ENCODE peak calls at places on chromosomes 6 and 20, in nine cellular contexts. One of them, this sample, is unnamed.

GRCh38 chr20:41534842-41535241 is 83.3 kb downstream of the CHD6 start:
- DNase-seq in body of pancreas: no peak
- DNase-seq in Panc1: no peak
- DNase-seq in esophagus muscularis mucosa: no peak
- DNase-seq in suprapubic skin: no peak
- DNase-seq in right lobe of liver: no peak
- DNase-seq in effector memory CD4-positive, alpha-beta T cell: no peak
- DNase-seq in HCT116: no peak
- DNase-seq in uterus: no peak
- DNase-seq in this sample: no peak

GRCh38 chr6:125454351-125454750 is 152.6 kb upstream of the HDDC2 start:
- DNase-seq in Panc1: no peak
- DNase-seq in suprapubic skin: no peak
- DNase-seq in uterus: no peak
- DNase-seq in esophagus muscularis mucosa: no peak
- DNase-seq in effector memory CD4-positive, alpha-beta T cell: no peak
- DNase-seq in right lobe of liver: no peak
- DNase-seq in HCT116: no peak
- DNase-seq in body of pancreas: no peak
- DNase-seq in this sample: no peak

GRCh38 chr20:58584051-58584824 is 66.8 kb upstream of the STX16 start:
- DNase-seq in uterus: peak; percentile 9
- DNase-seq in suprapubic skin: no peak
- DNase-seq in effector memory CD4-positive, alpha-beta T cell: no peak
- DNase-seq in Panc1: no peak
- DNase-seq in esophagus muscularis mucosa: no peak
- DNase-seq in right lobe of liver: no peak
- DNase-seq in HCT116: no peak
- DNase-seq in body of pancreas: no peak
- DNase-seq in this sample: peak; percentile 27

GRCh38 chr6:158849899-158850806 is 31.0 kb upstream of the EZR start:
- DNase-seq in uterus: no peak
- DNase-seq in Panc1: peak; percentile 95
- DNase-seq in right lobe of liver: no peak
- DNase-seq in body of pancreas: peak; percentile 66
- DNase-seq in effector memory CD4-positive, alpha-beta T cell: peak; percentile 41
- DNase-seq in esophagus muscularis mucosa: no peak
- DNase-seq in suprapubic skin: no peak
- DNase-seq in HCT116: peak; percentile 97
- DNase-seq in this sample: no peak

GRCh38 chr6:97563529-97563928 is 280.5 kb upstream of the MMS22L start:
- DNase-seq in HCT116: no peak
- DNase-seq in uterus: no peak
- DNase-seq in effector memory CD4-positive, alpha-beta T cell: no peak
- DNase-seq in Panc1: no peak
- DNase-seq in right lobe of liver: no peak
- DNase-seq in suprapubic skin: no peak
- DNase-seq in body of pancreas: no peak
- DNase-seq in esophagus muscularis mucosa: no peak
- DNase-seq in this sample: no peak

GRCh38 chr20:19761853-19762252 is 3.8 kb downstream of the RIN2 start:
- DNase-seq in right lobe of liver: no peak
- DNase-seq in effector memory CD4-positive, alpha-beta T cell: no peak
- DNase-seq in HCT116: no peak
- DNase-seq in suprapubic skin: peak; percentile 24
- DNase-seq in Panc1: no peak
- DNase-seq in body of pancreas: no peak
- DNase-seq in uterus: no peak
- DNase-seq in esophagus muscularis mucosa: no peak
- DNase-seq in this sample: no peak

GRCh38 chr20:9306521-9306920 is 207.9 kb upstream of the LAMP5 start:
- DNase-seq in body of pancreas: no peak
- DNase-seq in Panc1: no peak
- DNase-seq in uterus: no peak
- DNase-seq in effector memory CD4-positive, alpha-beta T cell: no peak
- DNase-seq in esophagus muscularis mucosa: no peak
- DNase-seq in right lobe of liver: no peak
- DNase-seq in suprapubic skin: no peak
- DNase-seq in HCT116: no peak
- DNase-seq in this sample: no peak

GRCh38 chr6:37988696-37989095 is 169.2 kb downstream of the ZFAND3 start:
- DNase-seq in right lobe of liver: no peak
- DNase-seq in esophagus muscularis mucosa: no peak
- DNase-seq in effector memory CD4-positive, alpha-beta T cell: no peak
- DNase-seq in Panc1: no peak
- DNase-seq in body of pancreas: no peak
- DNase-seq in HCT116: no peak
- DNase-seq in suprapubic skin: no peak
- DNase-seq in uterus: no peak
- DNase-seq in this sample: no peak

GRCh38 chr6:160160929-160161646 is 39.5 kb downstream of the SLC22A1 start:
- DNase-seq in uterus: no peak
- DNase-seq in suprapubic skin: no peak
- DNase-seq in effector memory CD4-positive, alpha-beta T cell: no peak
- DNase-seq in Panc1: no peak
- DNase-seq in right lobe of liver: no peak
- DNase-seq in esophagus muscularis mucosa: peak; percentile 89
- DNase-seq in body of pancreas: no peak
- DNase-seq in HCT116: no peak
- DNase-seq in this sample: no peak

GRCh38 chr6:160162167-160162566 is 40.6 kb downstream of the SLC22A1 start:
- DNase-seq in HCT116: no peak
- DNase-seq in effector memory CD4-positive, alpha-beta T cell: no peak
- DNase-seq in uterus: no peak
- DNase-seq in Panc1: no peak
- DNase-seq in suprapubic skin: no peak
- DNase-seq in esophagus muscularis mucosa: peak; percentile 17
- DNase-seq in right lobe of liver: peak; percentile 67
- DNase-seq in body of pancreas: no peak
- DNase-seq in this sample: no peak

GRCh38 chr6:160163425-160163824 is 41.8 kb downstream of the SLC22A1 start:
- DNase-seq in right lobe of liver: peak; percentile 85
- DNase-seq in uterus: no peak
- DNase-seq in effector memory CD4-positive, alpha-beta T cell: no peak
- DNase-seq in body of pancreas: no peak
- DNase-seq in suprapubic skin: no peak
- DNase-seq in esophagus muscularis mucosa: peak; percentile 68
- DNase-seq in Panc1: no peak
- DNase-seq in HCT116: no peak
- DNase-seq in this sample: no peak

GRCh38 chr6:160161647-160161986 is 40.0 kb downstream of the SLC22A1 start:
- DNase-seq in effector memory CD4-positive, alpha-beta T cell: no peak
- DNase-seq in right lobe of liver: no peak
- DNase-seq in body of pancreas: no peak
- DNase-seq in esophagus muscularis mucosa: no peak
- DNase-seq in suprapubic skin: no peak
- DNase-seq in uterus: no peak
- DNase-seq in HCT116: no peak
- DNase-seq in Panc1: no peak
- DNase-seq in this sample: no peak

DNA sequence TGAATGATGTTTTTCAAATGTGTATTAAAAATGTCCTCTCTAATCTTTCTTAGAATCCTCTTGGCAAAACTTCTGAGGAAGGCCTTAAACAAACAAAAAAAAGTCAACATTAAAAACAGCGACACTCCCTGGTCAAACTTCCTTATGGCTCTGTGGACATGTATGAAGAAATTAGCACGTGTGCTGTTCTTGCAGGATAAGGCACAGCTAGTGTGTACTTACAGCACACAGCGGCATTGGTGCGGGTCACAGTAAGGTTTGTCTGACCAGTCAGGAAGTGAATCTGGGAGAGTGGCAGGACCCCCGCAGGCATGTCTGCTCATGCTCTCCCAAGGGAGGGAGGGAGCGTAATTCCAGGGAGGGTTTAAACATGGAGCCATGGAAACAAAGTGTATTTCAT is 38.8 kb downstream of the SLC22A1 start:
- DNase-seq in right lobe of liver: no peak
- DNase-seq in esophagus muscularis mucosa: peak; percentile 74
- DNase-seq in body of pancreas: peak; percentile 64
- DNase-seq in effector memory CD4-positive, alpha-beta T cell: no peak
- DNase-seq in HCT116: no peak
- DNase-seq in Panc1: no peak
- DNase-seq in uterus: no peak
- DNase-seq in suprapubic skin: no peak
- DNase-seq in this sample: no peak
- H3K27ac ChIP-seq in right lobe of liver: peak overlapping the region; percentile 11
- H3K27ac ChIP-seq in esophagus muscularis mucosa: no peak overlapping the region
- H3K27ac ChIP-seq in body of pancreas: no peak overlapping the region
- H3K27ac ChIP-seq in effector memory CD4-positive, alpha-beta T cell: no peak overlapping the region
- H3K27ac ChIP-seq in HCT116: no peak overlapping the region
- H3K27ac ChIP-seq in Panc1: no peak overlapping the region
- H3K27ac ChIP-seq in uterus: no peak overlapping the region
- H3K27ac ChIP-seq in suprapubic skin: no peak overlapping the region
- H3K27ac ChIP-seq in this sample: no peak overlapping the region

GRCh38 chr20:53763707-53764415 is 170.2 kb upstream of the ZNF217 start:
- DNase-seq in uterus: no peak
- DNase-seq in suprapubic skin: no peak
- DNase-seq in effector memory CD4-positive, alpha-beta T cell: no peak
- DNase-seq in HCT116: no peak
- DNase-seq in body of pancreas: peak; percentile 85
- DNase-seq in right lobe of liver: peak; percentile 63
- DNase-seq in Panc1: peak; percentile 70
- DNase-seq in esophagus muscularis mucosa: no peak
- DNase-seq in this sample: no peak
- H3K4me3 ChIP-seq in uterus: no peak overlapping the region
- H3K4me3 ChIP-seq in suprapubic skin: no peak overlapping the region
- H3K4me3 ChIP-seq in effector memory CD4-positive, alpha-beta T cell: no peak overlapping the region
- H3K4me3 ChIP-seq in HCT116: no peak overlapping the region
- H3K4me3 ChIP-seq in body of pancreas: no peak overlapping the region
- H3K4me3 ChIP-seq in right lobe of liver: no peak overlapping the region
- H3K4me3 ChIP-seq in Panc1: peak overlapping the region; percentile 36
- H3K4me3 ChIP-seq in esophagus muscularis mucosa: no peak overlapping the region
- H3K4me3 ChIP-seq in this sample: peak overlapping the region; percentile 43

GRCh38 chr6:13680448-13680968 is 31.1 kb downstream of the RANBP9 start:
- DNase-seq in suprapubic skin: no peak
- DNase-seq in esophagus muscularis mucosa: no peak
- DNase-seq in uterus: no peak
- DNase-seq in body of pancreas: no peak
- DNase-seq in effector memory CD4-positive, alpha-beta T cell: no peak
- DNase-seq in right lobe of liver: no peak
- DNase-seq in HCT116: no peak
- DNase-seq in Panc1: no peak
- DNase-seq in this sample: no peak
- H3K27ac ChIP-seq in suprapubic skin: no peak overlapping the region
- H3K27ac ChIP-seq in esophagus muscularis mucosa: no peak overlapping the region
- H3K27ac ChIP-seq in uterus: no peak overlapping the region
- H3K27ac ChIP-seq in body of pancreas: no peak overlapping the region
- H3K27ac ChIP-seq in effector memory CD4-positive, alpha-beta T cell: no peak overlapping the region
- H3K27ac ChIP-seq in right lobe of liver: no peak overlapping the region
- H3K27ac ChIP-seq in HCT116: no peak overlapping the region
- H3K27ac ChIP-seq in Panc1: no peak overlapping the region
- H3K27ac ChIP-seq in this sample: no peak overlapping the region

DNA sequence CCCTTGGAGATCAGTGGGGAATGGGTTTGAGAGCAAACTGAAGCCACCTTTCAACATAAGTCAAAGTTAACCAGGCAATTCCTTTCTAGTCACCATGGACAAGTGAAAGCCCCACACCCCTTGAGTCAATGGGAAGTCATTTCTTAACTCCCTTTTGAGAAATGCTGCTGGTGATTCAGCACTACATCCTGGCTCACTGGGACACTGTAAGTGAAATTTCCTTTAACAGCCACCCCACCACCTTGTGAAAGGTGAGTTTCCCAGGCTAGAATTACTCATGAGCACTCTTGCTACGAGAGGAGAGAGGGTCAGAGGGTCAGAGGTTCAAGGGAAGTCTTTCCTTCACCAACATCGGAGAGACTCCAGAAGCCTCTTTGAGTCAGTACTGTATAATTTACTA is 93.3 kb upstream of the MARCKS start:
- DNase-seq in right lobe of liver: no peak
- DNase-seq in body of pancreas: peak; percentile 7
- DNase-seq in HCT116: peak; percentile 22
- DNase-seq in suprapubic skin: no peak
- DNase-seq in esophagus muscularis mucosa: no peak
- DNase-seq in uterus: no peak
- DNase-seq in Panc1: peak; percentile 59
- DNase-seq in effector memory CD4-positive, alpha-beta T cell: no peak
- DNase-seq in this sample: no peak
- H3K4me3 ChIP-seq in right lobe of liver: no peak overlapping the region
- H3K4me3 ChIP-seq in body of pancreas: no peak overlapping the region
- H3K4me3 ChIP-seq in HCT116: no peak overlapping the region
- H3K4me3 ChIP-seq in suprapubic skin: no peak overlapping the region
- H3K4me3 ChIP-seq in esophagus muscularis mucosa: no peak overlapping the region
- H3K4me3 ChIP-seq in uterus: no peak overlapping the region
- H3K4me3 ChIP-seq in Panc1: no peak overlapping the region
- H3K4me3 ChIP-seq in effector memory CD4-positive, alpha-beta T cell: no peak overlapping the region
- H3K4me3 ChIP-seq in this sample: no peak overlapping the region

GRCh38 chr6:12886961-12887775 is 170.6 kb downstream of the PHACTR1 start:
- DNase-seq in Panc1: no peak
- DNase-seq in body of pancreas: no peak
- DNase-seq in suprapubic skin: no peak
- DNase-seq in uterus: no peak
- DNase-seq in effector memory CD4-positive, alpha-beta T cell: no peak
- DNase-seq in right lobe of liver: no peak
- DNase-seq in esophagus muscularis mucosa: no peak
- DNase-seq in HCT116: no peak
- DNase-seq in this sample: no peak
- H3K27ac ChIP-seq in Panc1: no peak overlapping the region
- H3K27ac ChIP-seq in body of pancreas: no peak overlapping the region
- H3K27ac ChIP-seq in suprapubic skin: no peak overlapping the region
- H3K27ac ChIP-seq in uterus: no peak overlapping the region
- H3K27ac ChIP-seq in effector memory CD4-positive, alpha-beta T cell: no peak overlapping the region
- H3K27ac ChIP-seq in right lobe of liver: no peak overlapping the region
- H3K27ac ChIP-seq in esophagus muscularis mucosa: no peak overlapping the region
- H3K27ac ChIP-seq in HCT116: no peak overlapping the region
- H3K27ac ChIP-seq in this sample: no peak overlapping the region